ENCODE peak calls at places on chromosomes 13 and 19, in nine cellular contexts. One of them, this sample, is unnamed.

GRCh38 chr19:12794196-12794921 is 3.1 kb downstream of the JUNB start:
- DNase-seq in GF-D8: no peak
- DNase-seq in CD4-positive, alpha-beta T cell: no peak
- DNase-seq in GM18507: no peak
- DNase-seq in PC-3: peak
- DNase-seq in ELR: peak
- DNase-seq in T follicular helper cell: no peak
- DNase-seq in MV-4-11: no peak
- DNase-seq in stimulated activated CD8-positive, alpha-beta memory T cell treated with anti-CD3 and anti-CD28 coated beads, Interleukin-15, amount 100 ng/mL, for 4 hours: no peak
- DNase-seq in this sample: peak

GRCh38 chr19:33805313-33805712 is 8.6 kb downstream of the KCTD15 start:
- DNase-seq in GF-D8: no peak
- DNase-seq in CD4-positive, alpha-beta T cell: no peak
- DNase-seq in GM18507: no peak
- DNase-seq in PC-3: no peak
- DNase-seq in ELR: no peak
- DNase-seq in T follicular helper cell: no peak
- DNase-seq in MV-4-11: no peak
- DNase-seq in stimulated activated CD8-positive, alpha-beta memory T cell treated with anti-CD3 and anti-CD28 coated beads, Interleukin-15, amount 100 ng/mL, for 4 hours: no peak
- DNase-seq in this sample: no peak

GRCh38 chr13:114222461-114222968 is 12.2 kb upstream of the CDC16 start:
- DNase-seq in GF-D8: peak
- DNase-seq in CD4-positive, alpha-beta T cell: no peak
- DNase-seq in GM18507: no peak
- DNase-seq in PC-3: no peak
- DNase-seq in ELR: no peak
- DNase-seq in T follicular helper cell: no peak
- DNase-seq in MV-4-11: peak
- DNase-seq in stimulated activated CD8-positive, alpha-beta memory T cell treated with anti-CD3 and anti-CD28 coated beads, Interleukin-15, amount 100 ng/mL, for 4 hours: no peak
- DNase-seq in this sample: no peak

GRCh38 chr13:19864018-19864338 is 529 bp upstream of the ZMYM5 start:
- DNase-seq in GF-D8: peak
- DNase-seq in CD4-positive, alpha-beta T cell: peak
- DNase-seq in GM18507: no peak
- DNase-seq in PC-3: no peak
- DNase-seq in ELR: peak
- DNase-seq in T follicular helper cell: peak
- DNase-seq in MV-4-11: peak
- DNase-seq in stimulated activated CD8-positive, alpha-beta memory T cell treated with anti-CD3 and anti-CD28 coated beads, Interleukin-15, amount 100 ng/mL, for 4 hours: no peak
- DNase-seq in this sample: peak

GRCh38 chr13:75415720-75416119 is 66.2 kb downstream of the TBC1D4 start:
- DNase-seq in GF-D8: peak
- DNase-seq in CD4-positive, alpha-beta T cell: no peak
- DNase-seq in GM18507: no peak
- DNase-seq in PC-3: peak
- DNase-seq in ELR: peak
- DNase-seq in T follicular helper cell: no peak
- DNase-seq in MV-4-11: peak
- DNase-seq in stimulated activated CD8-positive, alpha-beta memory T cell treated with anti-CD3 and anti-CD28 coated beads, Interleukin-15, amount 100 ng/mL, for 4 hours: no peak
- DNase-seq in this sample: peak

GRCh38 chr13:88751994-88752393 is 1080.8 kb downstream of the SLITRK5 start:
- DNase-seq in GF-D8: no peak
- DNase-seq in CD4-positive, alpha-beta T cell: no peak
- DNase-seq in GM18507: no peak
- DNase-seq in PC-3: no peak
- DNase-seq in ELR: no peak
- DNase-seq in T follicular helper cell: no peak
- DNase-seq in MV-4-11: no peak
- DNase-seq in stimulated activated CD8-positive, alpha-beta memory T cell treated with anti-CD3 and anti-CD28 coated beads, Interleukin-15, amount 100 ng/mL, for 4 hours: no peak
- DNase-seq in this sample: no peak

GRCh38 chr19:50401505-50402450 is 17.0 kb upstream of the SPIB start:
- DNase-seq in GF-D8: no peak
- DNase-seq in CD4-positive, alpha-beta T cell: no peak
- DNase-seq in GM18507: no peak
- DNase-seq in PC-3: no peak
- DNase-seq in ELR: no peak
- DNase-seq in T follicular helper cell: no peak
- DNase-seq in MV-4-11: no peak
- DNase-seq in stimulated activated CD8-positive, alpha-beta memory T cell treated with anti-CD3 and anti-CD28 coated beads, Interleukin-15, amount 100 ng/mL, for 4 hours: no peak
- DNase-seq in this sample: no peak

GRCh38 chr13:63124863-63125262 is 1709.2 kb upstream of the PCDH20 start:
- DNase-seq in GF-D8: no peak
- DNase-seq in CD4-positive, alpha-beta T cell: no peak
- DNase-seq in GM18507: no peak
- DNase-seq in PC-3: peak
- DNase-seq in ELR: peak
- DNase-seq in T follicular helper cell: no peak
- DNase-seq in MV-4-11: no peak
- DNase-seq in stimulated activated CD8-positive, alpha-beta memory T cell treated with anti-CD3 and anti-CD28 coated beads, Interleukin-15, amount 100 ng/mL, for 4 hours: no peak
- DNase-seq in this sample: peak

GRCh38 chr13:45582533-45583076 is 32.9 kb downstream of the ERICH6B start:
- DNase-seq in GF-D8: no peak
- DNase-seq in CD4-positive, alpha-beta T cell: no peak
- DNase-seq in GM18507: no peak
- DNase-seq in PC-3: no peak
- DNase-seq in ELR: no peak
- DNase-seq in T follicular helper cell: no peak
- DNase-seq in MV-4-11: no peak
- DNase-seq in stimulated activated CD8-positive, alpha-beta memory T cell treated with anti-CD3 and anti-CD28 coated beads, Interleukin-15, amount 100 ng/mL, for 4 hours: no peak
- DNase-seq in this sample: no peak

GRCh38 chr19:21474671-21475181 is 30.7 kb upstream of the ZNF429 start:
- DNase-seq in GF-D8: no peak
- DNase-seq in CD4-positive, alpha-beta T cell: peak
- DNase-seq in GM18507: no peak
- DNase-seq in PC-3: no peak
- DNase-seq in ELR: no peak
- DNase-seq in T follicular helper cell: peak
- DNase-seq in MV-4-11: no peak
- DNase-seq in stimulated activated CD8-positive, alpha-beta memory T cell treated with anti-CD3 and anti-CD28 coated beads, Interleukin-15, amount 100 ng/mL, for 4 hours: peak
- DNase-seq in this sample: peak

GRCh38 chr13:43764349-43764748 is 22.4 kb downstream of the ENOX1 start:
- DNase-seq in GF-D8: no peak
- DNase-seq in CD4-positive, alpha-beta T cell: no peak
- DNase-seq in GM18507: no peak
- DNase-seq in PC-3: no peak
- DNase-seq in ELR: no peak
- DNase-seq in T follicular helper cell: no peak
- DNase-seq in MV-4-11: no peak
- DNase-seq in stimulated activated CD8-positive, alpha-beta memory T cell treated with anti-CD3 and anti-CD28 coated beads, Interleukin-15, amount 100 ng/mL, for 4 hours: no peak
- DNase-seq in this sample: no peak

GRCh38 chr19:1235625-1236538 is 1.9 kb downstream of the CBARP start:
- DNase-seq in GF-D8: no peak
- DNase-seq in CD4-positive, alpha-beta T cell: no peak
- DNase-seq in GM18507: no peak
- DNase-seq in PC-3: peak
- DNase-seq in ELR: peak
- DNase-seq in T follicular helper cell: no peak
- DNase-seq in MV-4-11: no peak
- DNase-seq in stimulated activated CD8-positive, alpha-beta memory T cell treated with anti-CD3 and anti-CD28 coated beads, Interleukin-15, amount 100 ng/mL, for 4 hours: no peak
- DNase-seq in this sample: peak

GRCh38 chr19:3544742-3545668 is 6.0 kb downstream of the TEKTIP1 start:
- DNase-seq in GF-D8: no peak
- DNase-seq in CD4-positive, alpha-beta T cell: peak
- DNase-seq in GM18507: peak
- DNase-seq in PC-3: peak
- DNase-seq in ELR: peak
- DNase-seq in T follicular helper cell: peak
- DNase-seq in MV-4-11: peak
- DNase-seq in stimulated activated CD8-positive, alpha-beta memory T cell treated with anti-CD3 and anti-CD28 coated beads, Interleukin-15, amount 100 ng/mL, for 4 hours: peak
- DNase-seq in this sample: peak

GRCh38 chr19:10201176-10201575 is 6.4 kb upstream of the DNMT1 start:
- DNase-seq in GF-D8: no peak
- DNase-seq in CD4-positive, alpha-beta T cell: no peak
- DNase-seq in GM18507: no peak
- DNase-seq in PC-3: no peak
- DNase-seq in ELR: no peak
- DNase-seq in T follicular helper cell: no peak
- DNase-seq in MV-4-11: no peak
- DNase-seq in stimulated activated CD8-positive, alpha-beta memory T cell treated with anti-CD3 and anti-CD28 coated beads, Interleukin-15, amount 100 ng/mL, for 4 hours: no peak
- DNase-seq in this sample: no peak

GRCh38 chr13:99731747-99732146 is 230.5 kb downstream of the TM9SF2 start:
- DNase-seq in GF-D8: no peak
- DNase-seq in CD4-positive, alpha-beta T cell: no peak
- DNase-seq in GM18507: no peak
- DNase-seq in PC-3: no peak
- DNase-seq in ELR: no peak
- DNase-seq in T follicular helper cell: no peak
- DNase-seq in MV-4-11: no peak
- DNase-seq in stimulated activated CD8-positive, alpha-beta memory T cell treated with anti-CD3 and anti-CD28 coated beads, Interleukin-15, amount 100 ng/mL, for 4 hours: no peak
- DNase-seq in this sample: no peak

GRCh38 chr19:3573162-3573857 is 566 bp downstream of the HMG20B start:
- DNase-seq in GF-D8: no peak
- DNase-seq in CD4-positive, alpha-beta T cell: no peak
- DNase-seq in GM18507: no peak
- DNase-seq in PC-3: no peak
- DNase-seq in ELR: peak
- DNase-seq in T follicular helper cell: no peak
- DNase-seq in MV-4-11: no peak
- DNase-seq in stimulated activated CD8-positive, alpha-beta memory T cell treated with anti-CD3 and anti-CD28 coated beads, Interleukin-15, amount 100 ng/mL, for 4 hours: no peak
- DNase-seq in this sample: no peak

GRCh38 chr13:48783181-48783630 is 129.5 kb downstream of the CYSLTR2 start:
- DNase-seq in GF-D8: peak
- DNase-seq in CD4-positive, alpha-beta T cell: no peak
- DNase-seq in GM18507: no peak
- DNase-seq in PC-3: peak
- DNase-seq in ELR: peak
- DNase-seq in T follicular helper cell: no peak
- DNase-seq in MV-4-11: peak
- DNase-seq in stimulated activated CD8-positive, alpha-beta memory T cell treated with anti-CD3 and anti-CD28 coated beads, Interleukin-15, amount 100 ng/mL, for 4 hours: no peak
- DNase-seq in this sample: peak

GRCh38 chr19:1131718-1132552 is 28.1 kb downstream of the GPX4 start:
- DNase-seq in GF-D8: peak
- DNase-seq in CD4-positive, alpha-beta T cell: peak
- DNase-seq in GM18507: peak
- DNase-seq in PC-3: no peak
- DNase-seq in ELR: peak
- DNase-seq in T follicular helper cell: peak
- DNase-seq in MV-4-11: peak
- DNase-seq in stimulated activated CD8-positive, alpha-beta memory T cell treated with anti-CD3 and anti-CD28 coated beads, Interleukin-15, amount 100 ng/mL, for 4 hours: peak
- DNase-seq in this sample: peak

GRCh38 chr19:48568345-48568886 is 16.4 kb downstream of the SULT2B1 start:
- DNase-seq in GF-D8: no peak
- DNase-seq in CD4-positive, alpha-beta T cell: no peak
- DNase-seq in GM18507: no peak
- DNase-seq in PC-3: peak
- DNase-seq in ELR: peak
- DNase-seq in T follicular helper cell: no peak
- DNase-seq in MV-4-11: peak
- DNase-seq in stimulated activated CD8-positive, alpha-beta memory T cell treated with anti-CD3 and anti-CD28 coated beads, Interleukin-15, amount 100 ng/mL, for 4 hours: no peak
- DNase-seq in this sample: peak

GRCh38 chr19:29662604-29663404 is 2.5 kb upstream of the PLEKHF1 start:
- DNase-seq in GF-D8: peak
- DNase-seq in CD4-positive, alpha-beta T cell: no peak
- DNase-seq in GM18507: no peak
- DNase-seq in PC-3: peak
- DNase-seq in ELR: peak
- DNase-seq in T follicular helper cell: no peak
- DNase-seq in MV-4-11: peak
- DNase-seq in stimulated activated CD8-positive, alpha-beta memory T cell treated with anti-CD3 and anti-CD28 coated beads, Interleukin-15, amount 100 ng/mL, for 4 hours: no peak
- DNase-seq in this sample: peak

GRCh38 chr19:920051-920857 is 3.1 kb downstream of the KISS1R start:
- DNase-seq in GF-D8: no peak
- DNase-seq in CD4-positive, alpha-beta T cell: peak
- DNase-seq in GM18507: no peak
- DNase-seq in PC-3: peak
- DNase-seq in ELR: no peak
- DNase-seq in T follicular helper cell: peak
- DNase-seq in MV-4-11: peak
- DNase-seq in stimulated activated CD8-positive, alpha-beta memory T cell treated with anti-CD3 and anti-CD28 coated beads, Interleukin-15, amount 100 ng/mL, for 4 hours: no peak
- DNase-seq in this sample: peak

GRCh38 chr13:25761041-25761440 is 290.8 kb downstream of the SHISA2 start:
- DNase-seq in GF-D8: no peak
- DNase-seq in CD4-positive, alpha-beta T cell: no peak
- DNase-seq in GM18507: no peak
- DNase-seq in PC-3: no peak
- DNase-seq in ELR: no peak
- DNase-seq in T follicular helper cell: no peak
- DNase-seq in MV-4-11: no peak
- DNase-seq in stimulated activated CD8-positive, alpha-beta memory T cell treated with anti-CD3 and anti-CD28 coated beads, Interleukin-15, amount 100 ng/mL, for 4 hours: no peak
- DNase-seq in this sample: no peak

GRCh38 chr19:32053366-32053765 is 292.0 kb upstream of the ZNF507 start:
- DNase-seq in GF-D8: no peak
- DNase-seq in CD4-positive, alpha-beta T cell: no peak
- DNase-seq in GM18507: no peak
- DNase-seq in PC-3: no peak
- DNase-seq in ELR: no peak
- DNase-seq in T follicular helper cell: no peak
- DNase-seq in MV-4-11: no peak
- DNase-seq in stimulated activated CD8-positive, alpha-beta memory T cell treated with anti-CD3 and anti-CD28 coated beads, Interleukin-15, amount 100 ng/mL, for 4 hours: no peak
- DNase-seq in this sample: no peak

GRCh38 chr19:14476663-14477401 is 1.7 kb upstream of the PTGER1 start:
- DNase-seq in GF-D8: no peak
- DNase-seq in CD4-positive, alpha-beta T cell: no peak
- DNase-seq in GM18507: no peak
- DNase-seq in PC-3: peak
- DNase-seq in ELR: peak
- DNase-seq in T follicular helper cell: peak
- DNase-seq in MV-4-11: peak
- DNase-seq in stimulated activated CD8-positive, alpha-beta memory T cell treated with anti-CD3 and anti-CD28 coated beads, Interleukin-15, amount 100 ng/mL, for 4 hours: no peak
- DNase-seq in this sample: peak

GRCh38 chr13:52686381-52686780 is 33.7 kb downstream of the SUGT1 start:
- DNase-seq in GF-D8: no peak
- DNase-seq in CD4-positive, alpha-beta T cell: no peak
- DNase-seq in GM18507: no peak
- DNase-seq in PC-3: no peak
- DNase-seq in ELR: no peak
- DNase-seq in T follicular helper cell: no peak
- DNase-seq in MV-4-11: no peak
- DNase-seq in stimulated activated CD8-positive, alpha-beta memory T cell treated with anti-CD3 and anti-CD28 coated beads, Interleukin-15, amount 100 ng/mL, for 4 hours: no peak
- DNase-seq in this sample: peak

GRCh38 chr13:26541678-26542553 is 15.6 kb upstream of the WASF3 start:
- DNase-seq in GF-D8: no peak
- DNase-seq in CD4-positive, alpha-beta T cell: no peak
- DNase-seq in GM18507: no peak
- DNase-seq in PC-3: no peak
- DNase-seq in ELR: no peak
- DNase-seq in T follicular helper cell: no peak
- DNase-seq in MV-4-11: no peak
- DNase-seq in stimulated activated CD8-positive, alpha-beta memory T cell treated with anti-CD3 and anti-CD28 coated beads, Interleukin-15, amount 100 ng/mL, for 4 hours: no peak
- DNase-seq in this sample: no peak

GRCh38 chr13:42334329-42334706 is 62.4 kb downstream of the AKAP11 start:
- DNase-seq in GF-D8: no peak
- DNase-seq in CD4-positive, alpha-beta T cell: no peak
- DNase-seq in GM18507: no peak
- DNase-seq in PC-3: no peak
- DNase-seq in ELR: no peak
- DNase-seq in T follicular helper cell: no peak
- DNase-seq in MV-4-11: no peak
- DNase-seq in stimulated activated CD8-positive, alpha-beta memory T cell treated with anti-CD3 and anti-CD28 coated beads, Interleukin-15, amount 100 ng/mL, for 4 hours: no peak
- DNase-seq in this sample: no peak

GRCh38 chr19:30492581-30492980 is 120.4 kb downstream of the ZNF536 start:
- DNase-seq in GF-D8: no peak
- DNase-seq in CD4-positive, alpha-beta T cell: no peak
- DNase-seq in GM18507: no peak
- DNase-seq in PC-3: no peak
- DNase-seq in ELR: no peak
- DNase-seq in T follicular helper cell: no peak
- DNase-seq in MV-4-11: no peak
- DNase-seq in stimulated activated CD8-positive, alpha-beta memory T cell treated with anti-CD3 and anti-CD28 coated beads, Interleukin-15, amount 100 ng/mL, for 4 hours: no peak
- DNase-seq in this sample: no peak

This sample was measured in kidney tubule cell.